ENCODE peak calls at places on chromosomes 5 and 9, in six cellular contexts. J is iris pigment epithelial cell; F is AG20443; Z is A549; V is activated CD4-positive, alpha-beta T cell treated with anti-CD3 and anti-CD28 coated beads, Interleukin-2, amount 50 U/mL, for 4 hours; A is naive B cell. X is an unnamed sample.

GRCh38 chr5:133050500-133050899 is 1.3 kb upstream of the HSPA4 start:
- DNase-seq in J (no peak), F (no peak), Z (no peak), V (no peak), A (no peak), X (no peak)

GRCh38 chr9:131423171-131423581 is 29.3 kb downstream of the PRRC2B start:
- DNase-seq in J (peak; percentile 97), F (peak; percentile 80), Z (peak; percentile 56), V (no peak), A (no peak), X (peak; percentile 83)

GRCh38 chr9:38046669-38047300 is 22.2 kb downstream of the SHB start:
- DNase-seq in J (peak; percentile 54), F (peak; percentile 79), Z (peak; percentile 63), V (no peak), A (no peak), X (peak; percentile 56)

GRCh38 chr9:115913666-115914065 is 239.9 kb upstream of the PAPPA start:
- DNase-seq in J (peak; percentile 79), F (peak; percentile 42), Z (no peak), V (no peak), A (no peak), X (peak; percentile 16)

GRCh38 chr9:112754578-112754977 is 4.0 kb downstream of the SNX30 start:
- DNase-seq in J (no peak), F (peak; percentile 56), Z (no peak), V (no peak), A (no peak), X (no peak)

GRCh38 chr9:127572961-127573727 is 38.9 kb upstream of the STXBP1 start:
- DNase-seq in J (peak; percentile 88), F (peak; percentile 67), Z (peak; percentile 64), V (no peak), A (no peak), X (peak; percentile 70)

GRCh38 chr5:32540446-32540845 is 44.9 kb upstream of the SUB1 start:
- DNase-seq in J (no peak), F (no peak), Z (no peak), V (no peak), A (peak; percentile 5), X (no peak)

GRCh38 chr5:1020461-1020961 is 11.9 kb downstream of the NKD2 start:
- DNase-seq in J (no peak), F (no peak), Z (no peak), V (no peak), A (no peak), X (no peak)

GRCh38 chr9:20524776-20525175 is 97.5 kb downstream of the MLLT3 start:
- DNase-seq in J (no peak), F (no peak), Z (peak; percentile 46), V (no peak), A (no peak), X (no peak)

GRCh38 chr9:133991964-133992779 is at the start of gene VAV2:
- DNase-seq in J (peak; percentile 59), F (peak; percentile 78), Z (peak; percentile 61), V (no peak), A (peak; percentile 68), X (peak; percentile 74)

GRCh38 chr9:114488398-114489129 is 16.7 kb downstream of the WHRN start:
- DNase-seq in J (no peak), F (no peak), Z (no peak), V (no peak), A (no peak), X (no peak)

GRCh38 chr9:133819923-133820322 is 81.8 kb upstream of the SARDH start:
- DNase-seq in J (no peak), F (no peak), Z (no peak), V (no peak), A (no peak), X (no peak)

GRCh38 chr9:124218438-124219289 is 39.1 kb upstream of the NEK6 start:
- DNase-seq in J (peak; percentile 66), F (peak; percentile 79), Z (peak; percentile 39), V (no peak), A (peak; percentile 83), X (peak; percentile 57)

GRCh38 chr5:125412051-125412560 is 665.7 kb upstream of the ZNF608 start:
- DNase-seq in J (peak; percentile 20), F (no peak), Z (no peak), V (no peak), A (no peak), X (no peak)

GRCh38 chr9:124693403-124693802 is 77.7 kb downstream of the NR6A1 start:
- DNase-seq in J (no peak), F (no peak), Z (no peak), V (no peak), A (no peak), X (no peak)

GRCh38 chr9:102499468-102499867 is 495.7 kb upstream of the CYLC2 start:
- DNase-seq in J (peak; percentile 75), F (no peak), Z (no peak), V (no peak), A (no peak), X (no peak)

GRCh38 chr9:132207839-132208615 is 46.2 kb downstream of the NTNG2 start:
- DNase-seq in J (no peak), F (no peak), Z (no peak), V (no peak), A (no peak), X (no peak)

GRCh38 chr5:132270345-132270685 is 12.8 kb downstream of the PDLIM4 start:
- DNase-seq in J (no peak), F (no peak), Z (no peak), V (no peak), A (no peak), X (no peak)

GRCh38 chr9:21964925-21965385 is 29.2 kb downstream of the CDKN2A start:
- DNase-seq in J (peak; percentile 87), F (peak; percentile 74), Z (no peak), V (peak; percentile 60), A (peak; percentile 55), X (peak; percentile 59)

GRCh38 chr9:107588393-107588792 is 98.8 kb upstream of the KLF4 start:
- DNase-seq in J (no peak), F (no peak), Z (no peak), V (no peak), A (no peak), X (no peak)

GRCh38 chr9:15834541-15834940 is 281.7 kb downstream of the CCDC171 start:
- DNase-seq in J (peak; percentile 70), F (no peak), Z (no peak), V (no peak), A (no peak), X (no peak)

GRCh38 chr9:135456436-135457104 is 23.0 kb upstream of the PPP1R26 start:
- DNase-seq in J (no peak), F (no peak), Z (no peak), V (no peak), A (no peak), X (no peak)

GRCh38 chr5:140734354-140734753 is 34.1 kb downstream of the ZMAT2 start:
- DNase-seq in J (peak; percentile 27), F (peak; percentile 52), Z (peak; percentile 50), V (no peak), A (no peak), X (no peak)

GRCh38 chr5:132736853-132737833 is at the start of gene KIF3A:
- DNase-seq in J (peak; percentile 95), F (peak; percentile 100), Z (peak; percentile 97), V (peak; percentile 99), A (peak; percentile 96), X (peak; percentile 100)

GRCh38 chr9:92438900-92439526 is 14.7 kb upstream of the OMD start:
- DNase-seq in J (peak; percentile 31), F (peak; percentile 22), Z (peak; percentile 6), V (no peak), A (no peak), X (no peak)

GRCh38 chr9:120692901-120693573 is 21.2 kb downstream of the MEGF9 start:
- DNase-seq in J (peak; percentile 56), F (peak; percentile 58), Z (no peak), V (no peak), A (peak; percentile 22), X (no peak)

GRCh38 chr9:116152390-116152789 is 1.2 kb upstream of the PAPPA start:
- DNase-seq in J (peak; percentile 71), F (peak; percentile 17), Z (no peak), V (no peak), A (no peak), X (no peak)

GRCh38 chr5:127931396-127931795 is 152.2 kb upstream of the SLC12A2 start:
- DNase-seq in J (no peak), F (no peak), Z (no peak), V (no peak), A (no peak), X (no peak)

GRCh38 chr5:171633776-171634470 is 151.7 kb upstream of the SMIM23 start:
- DNase-seq in J (no peak), F (no peak), Z (no peak), V (no peak), A (peak; percentile 3), X (no peak)

GRCh38 chr5:181204561-181205401 is at the start of gene TRIM7:
- DNase-seq in J (no peak), F (peak; percentile 49), Z (peak; percentile 82), V (no peak), A (peak; percentile 15), X (peak; percentile 65)

GRCh38 chr5:52455920-52456319 is 331.8 kb upstream of the ITGA1 start:
- DNase-seq in J (no peak), F (no peak), Z (no peak), V (no peak), A (no peak), X (no peak)

X was measured in AG08396.